ENCODE peak calls at places on chromosomes 13 and 19, in five cellular contexts. Y is dorsolateral prefrontal cortex, R is foreskin fibroblast, T is endothelial cell, S is omental fat pad. F is an unnamed sample.
A peak's percentile ranks its signal among the peaks of the same experiment; 100 is the strongest.

GRCh38 chr19:31543456-31543855 is 194.2 kb upstream of the TSHZ3 start:
- DNase-seq in Y (no peak), R (no peak), T (no peak), S (no peak), F (no peak)

GRCh38 chr13:94329754-94330551 is 149.5 kb downstream of the DCT start:
- DNase-seq in Y (no peak), R (peak; percentile 92), T (no peak), S (no peak), F (peak; percentile 78)

GRCh38 chr19:28294395-28294794 is 918.6 kb downstream of the UQCRFS1 start:
- DNase-seq in Y (no peak), R (peak; percentile 74), T (no peak), S (no peak), F (no peak)

GRCh38 chr19:48006762-48007161 is 12.3 kb downstream of the ELSPBP1 start:
- DNase-seq in Y (no peak), R (no peak), T (no peak), S (no peak), F (no peak)

GRCh38 chr13:51814825-51815650 is 11.1 kb upstream of the DHRS12 start:
- DNase-seq in Y (peak; percentile 51), R (peak; percentile 74), T (peak; percentile 73), S (no peak), F (no peak)

GRCh38 chr13:49828452-49828851 is 36.0 kb upstream of the KPNA3 start:
- DNase-seq in Y (no peak), R (no peak), T (no peak), S (no peak), F (no peak)

GRCh38 chr13:110685305-110685704 is 20.6 kb downstream of the CARS2 start:
- DNase-seq in Y (no peak), R (peak; percentile 83), T (no peak), S (no peak), F (no peak)

GRCh38 chr13:74226791-74227475 is 92.7 kb upstream of the KLF12 start:
- DNase-seq in Y (no peak), R (peak; percentile 63), T (no peak), S (no peak), F (peak; percentile 75)

GRCh38 chr19:14361824-14362223 is 19.4 kb upstream of the ADGRE5 start:
- DNase-seq in Y (no peak), R (peak; percentile 42), T (no peak), S (no peak), F (no peak)

GRCh38 chr19:40604647-40605200 is 3.6 kb downstream of the LTBP4 start:
- DNase-seq in Y (no peak), R (no peak), T (no peak), S (no peak), F (no peak)

GRCh38 chr19:5983367-5983955 is 5.5 kb upstream of the RANBP3 start:
- DNase-seq in Y (no peak), R (peak; percentile 68), T (no peak), S (no peak), F (no peak)

GRCh38 chr19:9917322-9917721 is 19.0 kb downstream of the OLFM2 start:
- DNase-seq in Y (peak; percentile 36), R (peak; percentile 76), T (peak; percentile 44), S (no peak), F (no peak)

GRCh38 chr19:40444181-40445005 is at the start of gene SERTAD3:
- DNase-seq in Y (peak; percentile 95), R (peak; percentile 98), T (peak; percentile 99), S (peak; percentile 90), F (peak; percentile 69)

DNA sequence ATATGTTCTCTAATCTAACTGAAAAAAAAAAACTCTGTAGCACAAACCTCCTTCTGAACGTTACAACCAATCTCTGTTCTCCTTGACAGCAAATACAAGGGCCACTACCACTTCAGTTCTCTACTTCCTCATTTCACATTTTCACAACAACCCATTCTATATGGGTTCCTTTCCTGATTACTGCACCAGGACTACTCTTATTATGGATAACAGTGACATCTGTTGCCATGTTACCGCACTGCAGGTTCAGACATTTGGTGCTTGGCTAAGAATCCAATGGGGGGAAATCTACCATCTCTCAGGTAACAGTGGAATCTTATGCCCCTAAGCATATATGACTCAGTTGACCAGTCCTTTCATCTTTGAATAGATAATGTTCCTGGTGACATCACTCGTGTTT is 11.6 kb upstream of the FPR3 start:
- DNase-seq in Y (no peak), R (peak; percentile 14), T (peak; percentile 15), S (no peak), F (no peak)
- TF ChIP-seq CTCF in Y (no peak), R (peak; percentile 29), T (no peak), S (no peak), F (peak; percentile 44)

GRCh38 chr13:102724923-102725322 is 30.1 kb upstream of the METTL21C start:
- DNase-seq in Y (no peak), R (peak; percentile 72), T (no peak), S (no peak), F (peak; percentile 54)

GRCh38 chr13:102726430-102726829 is 31.6 kb upstream of the METTL21C start:
- DNase-seq in Y (no peak), R (no peak), T (no peak), S (no peak), F (no peak)

DNA sequence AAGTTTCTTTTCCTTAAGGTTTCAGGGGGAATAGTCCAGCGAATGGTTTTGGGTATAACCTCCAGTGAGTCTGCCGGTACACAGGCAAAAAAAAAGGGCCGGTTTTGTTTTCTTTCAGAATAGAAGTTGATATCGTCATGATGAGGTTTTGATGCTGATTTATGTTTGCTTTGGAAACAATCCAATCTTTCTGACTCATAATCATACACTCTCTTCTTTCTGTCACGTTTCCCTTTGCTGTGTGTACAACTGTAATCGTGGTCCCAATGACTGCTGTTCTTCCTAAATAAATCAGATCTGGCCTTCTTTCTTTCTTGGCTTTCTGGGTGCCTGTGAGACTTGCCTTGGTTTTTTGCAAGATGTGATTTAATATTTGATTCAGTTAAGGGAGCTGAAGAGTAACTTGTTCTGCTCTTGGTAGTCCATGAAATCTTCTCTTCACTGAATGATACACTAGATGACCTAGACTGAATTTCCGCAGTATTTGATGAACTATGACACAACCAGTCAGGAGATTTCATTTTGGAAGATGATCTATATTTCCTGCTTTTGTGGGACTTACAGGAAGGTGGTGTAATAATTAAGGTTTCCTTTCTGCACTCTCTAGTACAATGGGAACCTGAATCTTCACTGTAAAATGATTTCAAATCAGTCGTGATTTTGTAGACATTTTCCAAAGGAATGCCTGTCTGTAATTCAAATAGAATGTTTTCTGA is 34.9 kb upstream of the METTL21C start:
- DNase-seq in Y (no peak), R (peak; percentile 76), T (no peak), S (no peak), F (no peak)
- TF ChIP-seq CTCF in Y (no peak), R (no peak), T (no peak), S (no peak), F (no peak)

GRCh38 chr19:49017666-49018351 is 918 bp upstream of the LHB start:
- DNase-seq in Y (no peak), R (peak; percentile 81), T (peak; percentile 70), S (no peak), F (no peak)

GRCh38 chr19:49020931-49021895 is 2.9 kb downstream of the CGB3 start:
- DNase-seq in Y (no peak), R (peak; percentile 53), T (no peak), S (no peak), F (no peak)

GRCh38 chr19:49017041-49017665 is at the start of gene LHB:
- DNase-seq in Y (no peak), R (no peak), T (no peak), S (no peak), F (no peak)

GRCh38 chr19:49020342-49020741 is 3.5 kb upstream of the LHB start:
- DNase-seq in Y (no peak), R (no peak), T (no peak), S (no peak), F (no peak)

DNA sequence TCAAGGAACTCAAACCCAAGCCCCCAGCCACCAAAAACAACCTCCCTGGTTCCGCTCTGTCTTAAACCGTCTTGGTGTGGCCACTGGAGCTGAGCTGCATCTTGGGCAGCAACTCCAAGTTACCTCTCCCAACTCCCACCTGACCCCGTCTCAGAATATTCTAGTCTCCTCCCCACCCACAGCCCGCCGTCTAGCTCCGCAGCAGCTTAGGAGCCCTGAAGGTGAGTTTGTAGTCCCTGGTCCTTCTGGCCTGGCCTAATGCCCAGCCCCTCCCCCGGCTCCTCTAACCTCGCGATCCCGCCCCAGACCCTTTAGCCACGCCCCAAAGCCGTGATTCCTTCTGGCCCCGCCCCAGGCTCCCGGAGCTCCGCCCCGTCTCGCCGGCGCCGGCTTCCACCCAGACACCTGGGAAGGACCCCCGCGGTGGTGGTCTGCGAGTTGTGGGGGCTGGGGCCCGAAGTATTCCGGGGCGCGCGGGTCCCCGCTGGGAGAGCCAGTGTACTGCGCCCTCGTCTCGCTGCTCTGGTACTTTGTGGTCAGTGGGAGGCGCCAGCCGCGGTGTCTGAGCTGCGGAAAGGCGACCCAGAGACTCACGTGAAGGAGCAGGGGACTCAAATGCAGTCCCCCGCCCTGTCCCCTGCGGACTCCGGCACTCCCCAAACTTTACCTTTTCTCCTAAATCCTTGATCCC is 2.5 kb upstream of the LHB start:
- DNase-seq in Y (no peak), R (peak; percentile 69), T (peak; percentile 71), S (peak; percentile 41), F (no peak)
- TF ChIP-seq CTCF in Y (no peak), R (no peak), T (no peak), S (no peak), F (no peak)

GRCh38 chr19:1070931-1071791 is 4.2 kb downstream of the ARHGAP45 start:
- DNase-seq in Y (no peak), R (no peak), T (no peak), S (no peak), F (no peak)

GRCh38 chr19:1072371-1073015 is 5.5 kb downstream of the ARHGAP45 start:
- DNase-seq in Y (no peak), R (no peak), T (no peak), S (no peak), F (no peak)

GRCh38 chr19:1069009-1069779 is 2.2 kb downstream of the ARHGAP45 start:
- DNase-seq in Y (peak; percentile 20), R (no peak), T (no peak), S (no peak), F (no peak)

GRCh38 chr19:1068111-1069001 is 1.4 kb downstream of the ARHGAP45 start:
- DNase-seq in Y (no peak), R (no peak), T (no peak), S (no peak), F (no peak)

DNA sequence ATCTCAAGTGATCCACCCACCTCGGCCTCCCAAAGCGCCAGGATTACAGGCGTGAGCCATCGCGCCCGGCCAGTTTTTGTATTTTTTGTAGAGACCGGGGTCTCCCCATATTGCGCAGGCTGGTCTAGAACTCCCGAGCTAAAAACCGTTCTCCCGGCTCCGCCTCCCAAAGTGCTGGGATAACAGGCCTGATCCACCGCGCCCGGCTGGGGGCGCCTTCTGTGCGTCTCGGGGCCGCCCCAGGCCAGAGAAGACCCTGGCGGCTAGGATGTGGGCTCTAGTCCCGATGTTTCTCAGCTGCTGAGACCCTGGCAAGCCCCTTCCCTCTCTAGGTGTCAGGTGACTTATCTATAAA is 3.6 kb downstream of the ARHGAP45 start:
- DNase-seq in Y (no peak), R (peak; percentile 43), T (no peak), S (no peak), F (no peak)
- TF ChIP-seq CTCF in Y (no peak), R (no peak), T (no peak), S (no peak), F (peak; percentile 33)

GRCh38 chr13:95385373-95385772 is 84.1 kb upstream of the ABCC4 start:
- DNase-seq in Y (no peak), R (no peak), T (no peak), S (no peak), F (no peak)
- TF ChIP-seq CTCF in Y (no peak), R (no peak), T (no peak), S (no peak), F (no peak)

F was measured in AG09309.